ENCODE peak calls at places on chromosomes 5 and 9, in seven cellular contexts. J, U, M, G, Z, C and H are unnamed samples.

GRCh38 chr5:15116996-15117395 is 245.4 kb upstream of the ANKH start:
- DNase-seq in J (no peak), U (no peak), M (no peak), G (no peak), Z (no peak), C (no peak), H (no peak)

GRCh38 chr5:148011407-148012124 is 52.2 kb upstream of the SPINK5 start:
- DNase-seq in J (no peak), U (no peak), M (peak; percentile 22), G (no peak), Z (peak; percentile 98), C (peak; percentile 50), H (peak; percentile 19)

GRCh38 chr5:180494060-180494509 is at the start of gene CNOT6:
- DNase-seq in J (peak; percentile 90), U (peak; percentile 94), M (peak; percentile 85), G (peak; percentile 90), Z (peak; percentile 86), C (peak; percentile 96), H (peak; percentile 97)

GRCh38 chr9:84076359-84076758 is 95.8 kb downstream of the RMI1 start:
- DNase-seq in J (no peak), U (no peak), M (no peak), G (no peak), Z (no peak), C (no peak), H (no peak)

GRCh38 chr5:7181841-7182240 is 214.1 kb upstream of the ADCY2 start:
- DNase-seq in J (no peak), U (no peak), M (no peak), G (no peak), Z (no peak), C (no peak), H (peak; percentile 23)

GRCh38 chr5:1316588-1316902 is 21.7 kb upstream of the TERT start:
- DNase-seq in J (no peak), U (no peak), M (no peak), G (no peak), Z (no peak), C (no peak), H (no peak)

GRCh38 chr5:133147815-133148634 is 96.2 kb downstream of the HSPA4 start:
- DNase-seq in J (peak; percentile 30), U (no peak), M (no peak), G (no peak), Z (no peak), C (no peak), H (no peak)

GRCh38 chr5:55535199-55535905 is 588 bp upstream of the PLPP1 start:
- DNase-seq in J (no peak), U (no peak), M (no peak), G (peak; percentile 70), Z (no peak), C (no peak), H (no peak)

GRCh38 chr9:108003551-108003950 is 514.0 kb upstream of the KLF4 start:
- DNase-seq in J (no peak), U (no peak), M (no peak), G (no peak), Z (no peak), C (no peak), H (no peak)

GRCh38 chr5:92687793-92688467 is 893.1 kb downstream of the NR2F1-AS1 start:
- DNase-seq in J (no peak), U (no peak), M (peak; percentile 29), G (peak; percentile 41), Z (peak; percentile 43), C (peak; percentile 41), H (peak; percentile 30)

GRCh38 chr9:96172797-96173196 is 129.2 kb downstream of the HSD17B3 start:
- DNase-seq in J (no peak), U (no peak), M (no peak), G (no peak), Z (no peak), C (no peak), H (no peak)

GRCh38 chr5:151477106-151477505 is 29.7 kb downstream of the SLC36A1 start:
- DNase-seq in J (no peak), U (no peak), M (no peak), G (no peak), Z (no peak), C (peak; percentile 58), H (no peak)

GRCh38 chr5:26024774-26025173 is 1013.6 kb downstream of the CDH9 start:
- DNase-seq in J (no peak), U (no peak), M (no peak), G (peak; percentile 56), Z (peak; percentile 43), C (no peak), H (no peak)

GRCh38 chr5:134458234-134458633 is 46.6 kb upstream of the CDKN2AIPNL start:
- DNase-seq in J (no peak), U (no peak), M (no peak), G (no peak), Z (no peak), C (peak; percentile 85), H (peak; percentile 31)

GRCh38 chr5:136021016-136021405 is 7.8 kb upstream of the TGFBI start:
- DNase-seq in J (no peak), U (no peak), M (no peak), G (no peak), Z (no peak), C (peak; percentile 89), H (no peak)

GRCh38 chr5:102681403-102681983 is 73.6 kb upstream of the PAM start:
- DNase-seq in J (peak; percentile 67), U (peak; percentile 36), M (peak; percentile 73), G (peak; percentile 81), Z (peak; percentile 93), C (peak; percentile 84), H (peak; percentile 82)

GRCh38 chr5:40006260-40006659 is 581.5 kb upstream of the DAB2 start:
- DNase-seq in J (no peak), U (no peak), M (no peak), G (no peak), Z (no peak), C (no peak), H (no peak)
- H3K36me3 ChIP-seq in J (no peaks in the 10 kb centered on the region), U (no peaks in the 10 kb centered on the region), M (no peaks in the 10 kb centered on the region), G (no peaks in the 10 kb centered on the region), Z (no peaks in the 10 kb centered on the region), C (no peaks in the 10 kb centered on the region), H (no peaks in the 10 kb centered on the region)

DNA sequence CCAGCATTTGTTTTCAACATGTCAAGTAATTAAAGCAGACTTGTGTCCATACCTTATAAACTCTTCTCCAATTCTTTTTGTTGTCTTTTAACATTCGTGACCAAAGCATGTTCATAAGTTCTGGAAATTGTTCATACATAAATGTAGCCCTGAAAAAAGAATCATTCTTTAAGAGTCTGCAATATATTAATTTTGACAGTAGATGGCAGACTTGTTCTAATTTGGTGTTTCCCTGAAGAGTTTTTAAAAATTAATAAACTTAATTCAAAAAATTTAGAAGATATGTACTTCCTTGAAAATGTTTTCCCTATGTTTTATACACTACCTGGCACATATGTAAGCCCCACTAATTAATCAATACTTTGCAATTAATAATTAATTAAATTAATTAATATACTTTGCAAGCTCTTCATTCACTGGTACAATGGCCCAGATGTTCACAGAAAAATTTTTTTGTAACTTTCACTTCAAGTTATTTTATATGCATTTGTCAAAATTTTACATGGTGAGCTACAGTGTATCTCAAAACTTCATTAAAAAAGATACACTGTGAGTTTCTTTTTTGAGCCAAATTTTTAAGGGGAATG is 42.2 kb downstream of the CLINT1 start:
- DNase-seq in J (peak; percentile 26), U (peak; percentile 54), M (no peak), G (no peak), Z (peak; percentile 65), C (peak; percentile 39), H (no peak)
- TF ChIP-seq EZH2phosphoT487 in J (no peak), U (no peak), M (no peak), G (no peak), Z (no peak), C (no peak), H (no peak)

DNA sequence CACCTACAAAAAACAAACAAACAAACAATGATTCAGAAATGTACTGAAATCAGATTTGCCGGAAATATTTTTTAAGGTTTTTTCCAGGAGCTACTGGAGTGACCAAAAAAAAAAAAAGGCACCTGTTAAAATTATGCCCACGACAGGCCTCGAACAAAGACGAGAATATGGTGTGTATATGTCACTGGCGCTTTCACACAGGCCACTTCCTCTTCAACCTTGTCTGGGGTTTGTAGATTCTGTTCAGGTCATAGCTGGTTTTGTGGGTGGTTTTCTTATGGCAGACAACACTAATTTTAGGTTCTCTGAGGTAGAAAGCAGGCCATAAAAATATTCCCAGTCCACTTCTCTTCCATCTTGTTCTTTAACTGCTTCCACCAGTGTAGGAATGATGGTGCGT is 7.0 kb downstream of the NDUFB6 start:
- DNase-seq in J (no peak), U (no peak), M (no peak), G (no peak), Z (no peak), C (no peak), H (no peak)
- H3K36me3 ChIP-seq in J (no peaks in the 10 kb centered on the region), U (peaks cover 50% of the 10 kb centered on the region), M (peaks cover 13% of the 10 kb centered on the region), G (peaks cover 12% of the 10 kb centered on the region), Z (no peaks in the 10 kb centered on the region), C (peaks cover 8% of the 10 kb centered on the region), H (no peaks in the 10 kb centered on the region)

GRCh38 chr9:123550797-123551196 is 194.8 kb downstream of the CRB2 start:
- DNase-seq in J (no peak), U (no peak), M (no peak), G (peak; percentile 62), Z (no peak), C (no peak), H (no peak)
- TF ChIP-seq EZH2phosphoT487 in J (no peak), U (no peak), M (no peak), G (no peak), Z (no peak), C (no peak), H (no peak)

DNA sequence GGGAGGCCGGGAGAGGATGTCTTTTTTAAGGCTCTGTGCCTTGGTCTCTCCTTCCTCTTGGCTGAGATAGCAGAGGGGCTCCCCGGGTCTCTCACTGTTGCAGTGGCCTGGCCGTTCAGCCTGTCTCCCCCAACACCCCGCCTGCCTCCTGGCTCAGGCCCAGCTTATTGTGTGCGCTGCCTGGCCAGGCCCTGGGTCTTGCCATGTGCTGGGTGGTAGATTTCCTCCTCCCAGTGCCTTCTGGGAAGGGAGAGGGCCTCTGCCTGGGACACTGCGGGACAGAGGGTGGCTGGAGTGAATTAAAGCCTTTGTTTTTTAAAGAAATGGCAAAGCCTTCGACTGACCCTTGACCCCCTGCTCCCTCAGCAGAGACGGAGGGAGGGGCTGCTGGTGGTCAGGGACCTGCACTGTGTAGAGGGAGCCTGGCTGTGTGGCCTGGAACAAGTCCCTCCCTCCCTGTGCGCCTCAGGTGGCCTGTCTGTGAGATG is 11.1 kb downstream of the FPGS start:
- DNase-seq in J (no peak), U (no peak), M (no peak), G (no peak), Z (no peak), C (no peak), H (no peak)
- H3K36me3 ChIP-seq in J (no peaks in the 10 kb centered on the region), U (peaks cover 79% of the 10 kb centered on the region), M (peaks cover 20% of the 10 kb centered on the region), G (peaks cover 8% of the 10 kb centered on the region), Z (peaks cover 10% of the 10 kb centered on the region), C (peaks cover 14% of the 10 kb centered on the region), H (no peaks in the 10 kb centered on the region)

GRCh38 chr5:171858303-171858702 is 72.7 kb downstream of the SMIM23 start:
- DNase-seq in J (no peak), U (peak; percentile 22), M (no peak), G (peak; percentile 86), Z (peak; percentile 49), C (peak; percentile 22), H (no peak)
- TF ChIP-seq EZH2phosphoT487 in J (no peak), U (no peak), M (no peak), G (no peak), Z (no peak), C (no peak), H (no peak)